ENCODE peak calls at places on chromosome 1, in five cellular contexts. M, Q, T, S and E are unnamed samples.

GRCh38 chr1:197234581-197234980 is 33.5 kb upstream of the CRB1 start:
- DNase-seq in M (no peak), Q (no peak), T (no peak), S (no peak), E (no peak)

GRCh38 chr1:181142096-181143043 is 53.9 kb downstream of the IER5 start:
- DNase-seq in M (peak), Q (peak), T (peak), S (peak), E (peak)

GRCh38 chr1:12438349-12438924 is 179.6 kb downstream of the DHRS3 start:
- DNase-seq in M (no peak), Q (no peak), T (no peak), S (no peak), E (peak)

GRCh38 chr1:238451781-238452310 is 561.1 kb upstream of the ZP4 start:
- DNase-seq in M (no peak), Q (no peak), T (no peak), S (no peak), E (no peak)

GRCh38 chr1:227899820-227900449 is 47.8 kb downstream of the WNT9A start:
- DNase-seq in M (no peak), Q (no peak), T (no peak), S (no peak), E (no peak)

GRCh38 chr1:19254416-19254815 is 2.8 kb downstream of the MRTO4 start:
- DNase-seq in M (peak), Q (no peak), T (no peak), S (no peak), E (no peak)

GRCh38 chr1:195202271-195202670 is 1406.0 kb downstream of the KCNT2 start:
- DNase-seq in M (no peak), Q (no peak), T (no peak), S (no peak), E (no peak)

GRCh38 chr1:11156958-11157357 is 32.2 kb upstream of the ANGPTL7 start:
- DNase-seq in M (no peak), Q (no peak), T (no peak), S (no peak), E (no peak)

GRCh38 chr1:19435181-19435580 is 50.2 kb downstream of the CAPZB start:
- DNase-seq in M (no peak), Q (no peak), T (no peak), S (no peak), E (no peak)

GRCh38 chr1:117587479-117588356 is 18.1 kb upstream of the TENT5C start:
- DNase-seq in M (no peak), Q (no peak), T (no peak), S (no peak), E (no peak)

GRCh38 chr1:94236021-94236491 is 1.3 kb downstream of the ARHGAP29 start:
- DNase-seq in M (peak), Q (no peak), T (no peak), S (no peak), E (no peak)

GRCh38 chr1:12014141-12014981 is 4.9 kb upstream of the MIIP start:
- DNase-seq in M (peak), Q (no peak), T (no peak), S (no peak), E (no peak)

GRCh38 chr1:66980745-66981367 is 56.1 kb downstream of the MIER1 start:
- DNase-seq in M (no peak), Q (no peak), T (no peak), S (no peak), E (no peak)

GRCh38 chr1:95027046-95027445 is 45.7 kb downstream of the ALG14 start:
- DNase-seq in M (no peak), Q (no peak), T (no peak), S (no peak), E (no peak)

GRCh38 chr1:41953291-41953690 is 34.6 kb upstream of the HIVEP3 start:
- DNase-seq in M (no peak), Q (no peak), T (no peak), S (no peak), E (no peak)

GRCh38 chr1:3071507-3072177 is 2.6 kb downstream of the PRDM16 start:
- DNase-seq in M (no peak), Q (no peak), T (no peak), S (no peak), E (no peak)

GRCh38 chr1:15540201-15540600 is 13.6 kb downstream of the DNAJC16 start:
- DNase-seq in M (no peak), Q (no peak), T (no peak), S (no peak), E (no peak)

GRCh38 chr1:229563241-229563640 is 4.7 kb upstream of the ABCB10 start:
- DNase-seq in M (peak), Q (no peak), T (no peak), S (no peak), E (no peak)

GRCh38 chr1:68174173-68175113 is 57.9 kb downstream of the WLS start:
- DNase-seq in M (peak), Q (peak), T (no peak), S (peak), E (no peak)

GRCh38 chr1:7827134-7827955 is 25.5 kb downstream of the UTS2 start:
- DNase-seq in M (peak), Q (no peak), T (no peak), S (no peak), E (peak)

GRCh38 chr1:212179394-212180076 is 105.7 kb upstream of the PPP2R5A start:
- DNase-seq in M (no peak), Q (peak), T (no peak), S (no peak), E (no peak)

GRCh38 chr1:4801192-4801924 is 146.9 kb downstream of the AJAP1 start:
- DNase-seq in M (no peak), Q (no peak), T (peak), S (no peak), E (no peak)

GRCh38 chr1:212630159-212630900 is 21.8 kb downstream of the ATF3 start:
- DNase-seq in M (peak), Q (peak), T (peak), S (no peak), E (peak)

GRCh38 chr1:13607002-13607401 is 23.4 kb downstream of the PDPN start:
- DNase-seq in M (no peak), Q (no peak), T (no peak), S (no peak), E (no peak)

GRCh38 chr1:88079036-88079435 is 605.0 kb upstream of the PKN2 start:
- DNase-seq in M (peak), Q (no peak), T (no peak), S (no peak), E (no peak)

GRCh38 chr1:172532700-172533510 is at the start of gene SUCO:
- DNase-seq in M (peak), Q (peak), T (peak), S (peak), E (peak)

GRCh38 chr1:104991702-104992101 is 1242.0 kb downstream of the AMY1C start:
- DNase-seq in M (no peak), Q (no peak), T (no peak), S (no peak), E (no peak)

GRCh38 chr1:227437495-227438008 is 119.3 kb upstream of the CDC42BPA start:
- DNase-seq in M (peak), Q (peak), T (no peak), S (no peak), E (no peak)

GRCh38 chr1:44617703-44618029 is 56.6 kb downstream of the TMEM53 start:
- DNase-seq in M (no peak), Q (no peak), T (no peak), S (no peak), E (no peak)

GRCh38 chr1:209157514-209158285 is 425.8 kb upstream of the CAMK1G start:
- DNase-seq in M (peak), Q (no peak), T (no peak), S (no peak), E (no peak)

GRCh38 chr1:53139911-53140310 is 2.5 kb downstream of the SLC1A7 start:
- DNase-seq in M (no peak), Q (no peak), T (no peak), S (no peak), E (no peak)

GRCh38 chr1:9703681-9704080 is 52.1 kb downstream of the PIK3CD start:
- DNase-seq in M (no peak), Q (no peak), T (no peak), S (no peak), E (no peak)

GRCh38 chr1:56590520-56591011 is 11.2 kb upstream of the PLPP3 start:
- DNase-seq in M (no peak), Q (no peak), T (no peak), S (no peak), E (no peak)

GRCh38 chr1:59999006-59999405 is 72.4 kb upstream of the CYP2J2 start:
- DNase-seq in M (peak), Q (no peak), T (no peak), S (no peak), E (no peak)

GRCh38 chr1:77513839-77514763 is 168.4 kb downstream of the ZZZ3 start:
- DNase-seq in M (peak), Q (no peak), T (peak), S (no peak), E (no peak)

GRCh38 chr1:44294588-44295007 is 60.5 kb downstream of the ERI3 start:
- DNase-seq in M (peak), Q (peak), T (no peak), S (no peak), E (no peak)

GRCh38 chr1:16615253-16616252 is 2.2 kb upstream of the NBPF1 start:
- DNase-seq in M (no peak), Q (no peak), T (no peak), S (no peak), E (no peak)

GRCh38 chr1:235246022-235246948 is 81.7 kb downstream of the ARID4B start:
- DNase-seq in M (no peak), Q (no peak), T (no peak), S (no peak), E (no peak)
- H3K27ac ChIP-seq in M (no peak), Q (no peak), T (no peak), S (no peak), E (no peak)

GRCh38 chr1:110214454-110215404 is 4.6 kb downstream of the KCNC4 start:
- DNase-seq in M (no peak), Q (no peak), T (no peak), S (no peak), E (no peak)
- H3K27ac ChIP-seq in M (no peak), Q (no peak), T (no peak), S (no peak), E (no peak)

DNA sequence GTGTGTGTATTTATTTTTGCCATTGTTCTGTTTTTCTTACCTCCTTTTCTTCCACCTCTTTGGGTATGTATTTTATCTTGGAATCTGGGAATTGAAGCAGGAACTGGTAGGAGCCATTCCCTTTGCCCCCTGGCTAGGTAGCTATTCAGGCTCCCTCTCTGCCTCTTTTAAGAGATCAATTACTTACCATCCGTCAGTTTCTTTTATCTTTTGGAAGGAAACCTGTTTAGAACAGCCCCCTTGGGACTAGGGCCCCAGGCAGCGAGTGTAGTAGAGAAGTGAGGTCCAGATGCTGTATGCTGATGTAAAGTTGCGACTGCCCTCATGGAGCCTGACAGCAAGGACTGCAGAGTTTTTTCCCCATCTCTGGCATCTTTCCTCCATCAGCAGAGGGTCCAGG is 41.6 kb downstream of the KIRREL1 start:
- DNase-seq in M (no peak), Q (no peak), T (no peak), S (no peak), E (no peak)
- H3K27ac ChIP-seq in M (peak), Q (no peak), T (no peak), S (peak), E (no peak)

GRCh38 chr1:182389619-182390047 is 2.0 kb downstream of the GLUL start:
- DNase-seq in M (no peak), Q (no peak), T (peak), S (no peak), E (no peak)
- H3K27ac ChIP-seq in M (peak), Q (no peak), T (peak), S (peak), E (no peak)

DNA sequence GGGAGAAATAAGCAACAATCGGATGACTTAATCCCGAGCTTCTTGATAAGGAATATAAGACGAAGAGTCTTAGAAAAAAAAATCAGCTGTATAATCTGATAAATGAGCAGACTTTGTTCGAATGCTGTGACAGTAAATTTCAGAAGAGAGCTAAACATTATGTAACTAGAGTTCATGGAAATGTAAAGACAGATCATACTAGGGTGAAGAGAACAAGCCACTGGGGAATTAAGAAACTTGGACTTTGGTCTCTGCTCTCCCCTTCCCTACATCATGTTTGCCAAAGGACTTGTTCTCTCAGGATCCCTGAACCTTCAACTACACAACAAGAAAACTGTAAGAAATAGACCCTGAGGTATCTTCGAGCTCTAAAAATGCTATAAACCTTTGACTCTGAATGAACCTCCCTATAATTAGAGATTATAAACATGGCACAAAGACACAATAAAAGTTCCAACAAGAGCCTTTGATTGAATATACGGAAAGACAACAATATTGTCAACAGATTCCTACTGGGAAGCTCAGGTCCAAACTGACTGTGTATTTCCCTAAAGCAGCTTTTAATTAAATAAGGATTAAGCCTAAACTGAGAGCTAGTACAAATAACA is 27.5 kb downstream of the FRRS1 start:
- DNase-seq in M (no peak), Q (no peak), T (no peak), S (no peak), E (no peak)
- H3K27ac ChIP-seq in M (no peak), Q (no peak), T (no peak), S (no peak), E (no peak)

DNA sequence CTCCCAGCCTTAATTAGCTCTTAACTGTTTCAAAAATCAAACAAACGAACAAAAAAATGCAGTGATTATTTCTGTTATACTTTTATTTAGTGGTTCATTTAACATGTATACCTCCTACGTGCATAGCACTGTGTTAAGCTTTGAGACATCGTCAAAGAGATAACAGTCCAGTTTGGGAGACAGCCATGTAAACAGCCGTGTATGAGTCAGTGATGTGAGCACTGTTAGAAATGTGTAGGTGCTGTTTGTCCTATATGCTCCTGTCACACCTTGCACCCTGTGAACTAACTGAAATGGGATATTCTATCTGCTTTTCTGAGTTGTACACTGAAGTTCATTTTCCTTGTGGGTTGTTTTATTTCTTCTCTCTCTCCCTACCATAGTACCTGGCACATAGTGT is 109.7 kb upstream of the CACYBP start:
- DNase-seq in M (no peak), Q (no peak), T (no peak), S (no peak), E (no peak)
- H3K27ac ChIP-seq in M (peak), Q (no peak), T (no peak), S (no peak), E (no peak)

GRCh38 chr1:51433269-51433971 is 85.6 kb downstream of the EPS15 start:
- DNase-seq in M (no peak), Q (no peak), T (no peak), S (no peak), E (no peak)
- H3K27ac ChIP-seq in M (no peak), Q (no peak), T (peak), S (peak), E (no peak)